ENCODE peak calls at places on chromosomes 2 and 18, in five cellular contexts. One of them, this sample, is unnamed.

GRCh38 chr18:11324956-11325873 is 175.8 kb upstream of the PIEZO2 start:
- DNase-seq in mesothelial cell of epicardium: no peak
- DNase-seq in stimulated activated CD8-positive, alpha-beta memory T cell treated with anti-CD3 and anti-CD28 coated beads, Interleukin-7, amount 100 ng/mL, for 48 hours: no peak
- DNase-seq in GDM1: no peak
- DNase-seq in NCI-H345: no peak
- DNase-seq in this sample: no peak

GRCh38 chr2:232667989-232668583 is 29.0 kb upstream of the GIGYF2 start:
- DNase-seq in mesothelial cell of epicardium: no peak
- DNase-seq in stimulated activated CD8-positive, alpha-beta memory T cell treated with anti-CD3 and anti-CD28 coated beads, Interleukin-7, amount 100 ng/mL, for 48 hours: no peak
- DNase-seq in NCI-H345: peak; percentile 48
- DNase-seq in GDM1: no peak
- DNase-seq in this sample: peak; percentile 27

GRCh38 chr18:9466911-9467310 is 8.4 kb upstream of the RALBP1 start:
- DNase-seq in mesothelial cell of epicardium: no peak
- DNase-seq in NCI-H345: no peak
- DNase-seq in stimulated activated CD8-positive, alpha-beta memory T cell treated with anti-CD3 and anti-CD28 coated beads, Interleukin-7, amount 100 ng/mL, for 48 hours: no peak
- DNase-seq in GDM1: no peak
- DNase-seq in this sample: no peak

GRCh38 chr2:159077869-159078268 is 109.4 kb downstream of the TANC1 start:
- DNase-seq in NCI-H345: no peak
- DNase-seq in GDM1: no peak
- DNase-seq in stimulated activated CD8-positive, alpha-beta memory T cell treated with anti-CD3 and anti-CD28 coated beads, Interleukin-7, amount 100 ng/mL, for 48 hours: no peak
- DNase-seq in mesothelial cell of epicardium: no peak
- DNase-seq in this sample: no peak

GRCh38 chr2:104412384-104412783 is 441.5 kb upstream of the POU3F3 start:
- DNase-seq in NCI-H345: no peak
- DNase-seq in GDM1: no peak
- DNase-seq in stimulated activated CD8-positive, alpha-beta memory T cell treated with anti-CD3 and anti-CD28 coated beads, Interleukin-7, amount 100 ng/mL, for 48 hours: no peak
- DNase-seq in mesothelial cell of epicardium: no peak
- DNase-seq in this sample: peak; percentile 44

GRCh38 chr2:218448934-218449333 is 30.0 kb downstream of the VIL1 start:
- DNase-seq in GDM1: no peak
- DNase-seq in stimulated activated CD8-positive, alpha-beta memory T cell treated with anti-CD3 and anti-CD28 coated beads, Interleukin-7, amount 100 ng/mL, for 48 hours: no peak
- DNase-seq in mesothelial cell of epicardium: no peak
- DNase-seq in NCI-H345: no peak
- DNase-seq in this sample: no peak

GRCh38 chr2:70717431-70718038 is 50.5 kb downstream of the ADD2 start:
- DNase-seq in stimulated activated CD8-positive, alpha-beta memory T cell treated with anti-CD3 and anti-CD28 coated beads, Interleukin-7, amount 100 ng/mL, for 48 hours: no peak
- DNase-seq in mesothelial cell of epicardium: no peak
- DNase-seq in NCI-H345: no peak
- DNase-seq in GDM1: no peak
- DNase-seq in this sample: no peak

GRCh38 chr2:199446996-199447395 is 10.7 kb downstream of the SATB2 start:
- DNase-seq in mesothelial cell of epicardium: no peak
- DNase-seq in NCI-H345: no peak
- DNase-seq in GDM1: no peak
- DNase-seq in stimulated activated CD8-positive, alpha-beta memory T cell treated with anti-CD3 and anti-CD28 coated beads, Interleukin-7, amount 100 ng/mL, for 48 hours: no peak
- DNase-seq in this sample: no peak

GRCh38 chr2:174246944-174247381 is 1.4 kb downstream of the OLA1 start:
- DNase-seq in NCI-H345: no peak
- DNase-seq in stimulated activated CD8-positive, alpha-beta memory T cell treated with anti-CD3 and anti-CD28 coated beads, Interleukin-7, amount 100 ng/mL, for 48 hours: no peak
- DNase-seq in GDM1: no peak
- DNase-seq in mesothelial cell of epicardium: no peak
- DNase-seq in this sample: no peak

GRCh38 chr2:137966043-137966442 is 1.8 kb downstream of the HNMT start:
- DNase-seq in stimulated activated CD8-positive, alpha-beta memory T cell treated with anti-CD3 and anti-CD28 coated beads, Interleukin-7, amount 100 ng/mL, for 48 hours: no peak
- DNase-seq in mesothelial cell of epicardium: no peak
- DNase-seq in NCI-H345: no peak
- DNase-seq in GDM1: no peak
- DNase-seq in this sample: no peak

GRCh38 chr2:9975805-9976447 is 24.4 kb downstream of the GRHL1 start:
- DNase-seq in mesothelial cell of epicardium: no peak
- DNase-seq in NCI-H345: no peak
- DNase-seq in stimulated activated CD8-positive, alpha-beta memory T cell treated with anti-CD3 and anti-CD28 coated beads, Interleukin-7, amount 100 ng/mL, for 48 hours: no peak
- DNase-seq in GDM1: no peak
- DNase-seq in this sample: peak; percentile 4

GRCh38 chr2:61151434-61151833 is 10.6 kb upstream of the C2orf74 start:
- DNase-seq in stimulated activated CD8-positive, alpha-beta memory T cell treated with anti-CD3 and anti-CD28 coated beads, Interleukin-7, amount 100 ng/mL, for 48 hours: no peak
- DNase-seq in mesothelial cell of epicardium: no peak
- DNase-seq in NCI-H345: no peak
- DNase-seq in GDM1: no peak
- DNase-seq in this sample: no peak

GRCh38 chr2:57296795-57297517 is 749.6 kb upstream of the VRK2 start:
- DNase-seq in mesothelial cell of epicardium: no peak
- DNase-seq in NCI-H345: no peak
- DNase-seq in stimulated activated CD8-positive, alpha-beta memory T cell treated with anti-CD3 and anti-CD28 coated beads, Interleukin-7, amount 100 ng/mL, for 48 hours: no peak
- DNase-seq in GDM1: no peak
- DNase-seq in this sample: no peak

GRCh38 chr2:5698171-5698570 is 6.0 kb downstream of the SOX11 start:
- DNase-seq in NCI-H345: no peak
- DNase-seq in GDM1: no peak
- DNase-seq in mesothelial cell of epicardium: no peak
- DNase-seq in stimulated activated CD8-positive, alpha-beta memory T cell treated with anti-CD3 and anti-CD28 coated beads, Interleukin-7, amount 100 ng/mL, for 48 hours: no peak
- DNase-seq in this sample: no peak

GRCh38 chr2:171480908-171481307 is 41.4 kb upstream of the CYBRD1 start:
- DNase-seq in mesothelial cell of epicardium: no peak
- DNase-seq in NCI-H345: no peak
- DNase-seq in stimulated activated CD8-positive, alpha-beta memory T cell treated with anti-CD3 and anti-CD28 coated beads, Interleukin-7, amount 100 ng/mL, for 48 hours: no peak
- DNase-seq in GDM1: no peak
- DNase-seq in this sample: no peak

GRCh38 chr2:20590704-20591515 is 60.0 kb downstream of the HS1BP3 start:
- DNase-seq in GDM1: no peak
- DNase-seq in mesothelial cell of epicardium: no peak
- DNase-seq in stimulated activated CD8-positive, alpha-beta memory T cell treated with anti-CD3 and anti-CD28 coated beads, Interleukin-7, amount 100 ng/mL, for 48 hours: no peak
- DNase-seq in NCI-H345: no peak
- DNase-seq in this sample: no peak

GRCh38 chr2:2913601-2914120 is 464.0 kb downstream of the EIPR1 start:
- DNase-seq in GDM1: no peak
- DNase-seq in NCI-H345: no peak
- DNase-seq in mesothelial cell of epicardium: no peak
- DNase-seq in stimulated activated CD8-positive, alpha-beta memory T cell treated with anti-CD3 and anti-CD28 coated beads, Interleukin-7, amount 100 ng/mL, for 48 hours: no peak
- DNase-seq in this sample: no peak

GRCh38 chr2:197297772-197298318 is 12.7 kb downstream of the ANKRD44 start:
- DNase-seq in stimulated activated CD8-positive, alpha-beta memory T cell treated with anti-CD3 and anti-CD28 coated beads, Interleukin-7, amount 100 ng/mL, for 48 hours: no peak
- DNase-seq in GDM1: no peak
- DNase-seq in NCI-H345: no peak
- DNase-seq in mesothelial cell of epicardium: no peak
- DNase-seq in this sample: no peak

GRCh38 chr2:179354739-179355537 is 90.3 kb upstream of the SESTD1 start:
- DNase-seq in mesothelial cell of epicardium: no peak
- DNase-seq in NCI-H345: no peak
- DNase-seq in stimulated activated CD8-positive, alpha-beta memory T cell treated with anti-CD3 and anti-CD28 coated beads, Interleukin-7, amount 100 ng/mL, for 48 hours: no peak
- DNase-seq in GDM1: no peak
- DNase-seq in this sample: no peak

GRCh38 chr2:150387586-150388288 is 99.7 kb downstream of the RND3 start:
- DNase-seq in mesothelial cell of epicardium: no peak
- DNase-seq in NCI-H345: no peak
- DNase-seq in GDM1: no peak
- DNase-seq in stimulated activated CD8-positive, alpha-beta memory T cell treated with anti-CD3 and anti-CD28 coated beads, Interleukin-7, amount 100 ng/mL, for 48 hours: no peak
- DNase-seq in this sample: no peak

GRCh38 chr18:54080854-54081253 is 143.6 kb downstream of the MBD2 start:
- DNase-seq in stimulated activated CD8-positive, alpha-beta memory T cell treated with anti-CD3 and anti-CD28 coated beads, Interleukin-7, amount 100 ng/mL, for 48 hours: no peak
- DNase-seq in NCI-H345: no peak
- DNase-seq in GDM1: no peak
- DNase-seq in mesothelial cell of epicardium: no peak
- DNase-seq in this sample: no peak

GRCh38 chr2:223050188-223050587 is 1.8 kb upstream of the KCNE4 start:
- DNase-seq in NCI-H345: no peak
- DNase-seq in stimulated activated CD8-positive, alpha-beta memory T cell treated with anti-CD3 and anti-CD28 coated beads, Interleukin-7, amount 100 ng/mL, for 48 hours: no peak
- DNase-seq in mesothelial cell of epicardium: no peak
- DNase-seq in GDM1: no peak
- DNase-seq in this sample: no peak

GRCh38 chr18:55097406-55098170 is 138.3 kb upstream of the CCDC68 start:
- DNase-seq in stimulated activated CD8-positive, alpha-beta memory T cell treated with anti-CD3 and anti-CD28 coated beads, Interleukin-7, amount 100 ng/mL, for 48 hours: no peak
- DNase-seq in NCI-H345: no peak
- DNase-seq in mesothelial cell of epicardium: no peak
- DNase-seq in GDM1: no peak
- DNase-seq in this sample: no peak

GRCh38 chr2:134479696-134480330 is 225.9 kb downstream of the MGAT5 start:
- DNase-seq in GDM1: no peak
- DNase-seq in mesothelial cell of epicardium: no peak
- DNase-seq in NCI-H345: no peak
- DNase-seq in stimulated activated CD8-positive, alpha-beta memory T cell treated with anti-CD3 and anti-CD28 coated beads, Interleukin-7, amount 100 ng/mL, for 48 hours: no peak
- DNase-seq in this sample: no peak

GRCh38 chr18:24553886-24554285 is 93.4 kb downstream of the HRH4 start:
- DNase-seq in NCI-H345: no peak
- DNase-seq in stimulated activated CD8-positive, alpha-beta memory T cell treated with anti-CD3 and anti-CD28 coated beads, Interleukin-7, amount 100 ng/mL, for 48 hours: no peak
- DNase-seq in mesothelial cell of epicardium: no peak
- DNase-seq in GDM1: no peak
- DNase-seq in this sample: no peak

GRCh38 chr18:12282436-12283039 is 25.5 kb upstream of the TUBB6 start:
- DNase-seq in NCI-H345: no peak
- DNase-seq in GDM1: no peak
- DNase-seq in mesothelial cell of epicardium: no peak
- DNase-seq in stimulated activated CD8-positive, alpha-beta memory T cell treated with anti-CD3 and anti-CD28 coated beads, Interleukin-7, amount 100 ng/mL, for 48 hours: no peak
- DNase-seq in this sample: no peak

GRCh38 chr18:11689972-11690570 is 1.0 kb downstream of the GNAL start:
- DNase-seq in NCI-H345: no peak
- DNase-seq in GDM1: no peak
- DNase-seq in mesothelial cell of epicardium: no peak
- DNase-seq in stimulated activated CD8-positive, alpha-beta memory T cell treated with anti-CD3 and anti-CD28 coated beads, Interleukin-7, amount 100 ng/mL, for 48 hours: no peak
- DNase-seq in this sample: no peak

GRCh38 chr2:10347559-10347941 is 44.8 kb downstream of the HPCAL1 start:
- DNase-seq in NCI-H345: no peak
- DNase-seq in GDM1: no peak
- DNase-seq in mesothelial cell of epicardium: no peak
- DNase-seq in stimulated activated CD8-positive, alpha-beta memory T cell treated with anti-CD3 and anti-CD28 coated beads, Interleukin-7, amount 100 ng/mL, for 48 hours: no peak
- DNase-seq in this sample: no peak

GRCh38 chr18:24398515-24398914 is 891 bp upstream of the OSBPL1A start:
- DNase-seq in mesothelial cell of epicardium: no peak
- DNase-seq in GDM1: no peak
- DNase-seq in stimulated activated CD8-positive, alpha-beta memory T cell treated with anti-CD3 and anti-CD28 coated beads, Interleukin-7, amount 100 ng/mL, for 48 hours: no peak
- DNase-seq in NCI-H345: no peak
- DNase-seq in this sample: no peak

GRCh38 chr2:64951306-64951953 is 37.8 kb upstream of the SLC1A4 start:
- DNase-seq in NCI-H345: no peak
- DNase-seq in mesothelial cell of epicardium: no peak
- DNase-seq in GDM1: no peak
- DNase-seq in stimulated activated CD8-positive, alpha-beta memory T cell treated with anti-CD3 and anti-CD28 coated beads, Interleukin-7, amount 100 ng/mL, for 48 hours: no peak
- DNase-seq in this sample: no peak

GRCh38 chr2:59303272-59303671 is 1062.1 kb upstream of the FANCL start:
- DNase-seq in NCI-H345: no peak
- DNase-seq in mesothelial cell of epicardium: no peak
- DNase-seq in stimulated activated CD8-positive, alpha-beta memory T cell treated with anti-CD3 and anti-CD28 coated beads, Interleukin-7, amount 100 ng/mL, for 48 hours: no peak
- DNase-seq in GDM1: no peak
- DNase-seq in this sample: no peak

GRCh38 chr18:55353391-55353790 is 234.6 kb downstream of the TCF4 start:
- DNase-seq in GDM1: no peak
- DNase-seq in mesothelial cell of epicardium: no peak
- DNase-seq in NCI-H345: no peak
- DNase-seq in stimulated activated CD8-positive, alpha-beta memory T cell treated with anti-CD3 and anti-CD28 coated beads, Interleukin-7, amount 100 ng/mL, for 48 hours: no peak
- DNase-seq in this sample: no peak

GRCh38 chr2:181585732-181586131 is 71.2 kb downstream of the CERKL start:
- DNase-seq in stimulated activated CD8-positive, alpha-beta memory T cell treated with anti-CD3 and anti-CD28 coated beads, Interleukin-7, amount 100 ng/mL, for 48 hours: no peak
- DNase-seq in NCI-H345: no peak
- DNase-seq in mesothelial cell of epicardium: no peak
- DNase-seq in GDM1: no peak
- DNase-seq in this sample: no peak

GRCh38 chr2:38719706-38720105 is 31.5 kb downstream of the SRSF7 start:
- DNase-seq in GDM1: no peak
- DNase-seq in NCI-H345: no peak
- DNase-seq in mesothelial cell of epicardium: no peak
- DNase-seq in stimulated activated CD8-positive, alpha-beta memory T cell treated with anti-CD3 and anti-CD28 coated beads, Interleukin-7, amount 100 ng/mL, for 48 hours: no peak
- DNase-seq in this sample: no peak

GRCh38 chr2:198314559-198315153 is 510.3 kb downstream of the PLCL1 start:
- DNase-seq in mesothelial cell of epicardium: no peak
- DNase-seq in NCI-H345: peak; percentile 43
- DNase-seq in GDM1: peak; percentile 24
- DNase-seq in stimulated activated CD8-positive, alpha-beta memory T cell treated with anti-CD3 and anti-CD28 coated beads, Interleukin-7, amount 100 ng/mL, for 48 hours: no peak
- DNase-seq in this sample: peak; percentile 39

GRCh38 chr2:19796036-19796703 is 105.6 kb downstream of the TTC32 start:
- DNase-seq in stimulated activated CD8-positive, alpha-beta memory T cell treated with anti-CD3 and anti-CD28 coated beads, Interleukin-7, amount 100 ng/mL, for 48 hours: no peak
- DNase-seq in GDM1: no peak
- DNase-seq in mesothelial cell of epicardium: no peak
- DNase-seq in NCI-H345: no peak
- DNase-seq in this sample: no peak

GRCh38 chr18:53944721-53945120 is 279.7 kb downstream of the MBD2 start:
- DNase-seq in GDM1: no peak
- DNase-seq in NCI-H345: no peak
- DNase-seq in mesothelial cell of epicardium: no peak
- DNase-seq in stimulated activated CD8-positive, alpha-beta memory T cell treated with anti-CD3 and anti-CD28 coated beads, Interleukin-7, amount 100 ng/mL, for 48 hours: no peak
- DNase-seq in this sample: no peak

GRCh38 chr18:26909599-26910290 is 44.2 kb upstream of the AQP4 start:
- DNase-seq in GDM1: no peak
- DNase-seq in stimulated activated CD8-positive, alpha-beta memory T cell treated with anti-CD3 and anti-CD28 coated beads, Interleukin-7, amount 100 ng/mL, for 48 hours: no peak
- DNase-seq in mesothelial cell of epicardium: no peak
- DNase-seq in NCI-H345: no peak
- DNase-seq in this sample: no peak

GRCh38 chr2:62306751-62307468 is 111.0 kb downstream of the B3GNT2 start:
- DNase-seq in stimulated activated CD8-positive, alpha-beta memory T cell treated with anti-CD3 and anti-CD28 coated beads, Interleukin-7, amount 100 ng/mL, for 48 hours: no peak
- DNase-seq in mesothelial cell of epicardium: no peak
- DNase-seq in NCI-H345: peak; percentile 50
- DNase-seq in GDM1: no peak
- DNase-seq in this sample: peak; percentile 31

This sample was measured in NCI-H774.